ENCODE peak calls at places on chromosomes 13 and 19, in nine cellular contexts. S, H, M, K, Y, U, T, C and G are unnamed samples.

GRCh38 chr13:28574617-28575142 is 79.8 kb upstream of the FLT1 start:
- DNase-seq in S (no peak), H (peak; percentile 45), M (peak; percentile 45), K (peak; percentile 7), Y (no peak), U (no peak), T (no peak), C (no peak), G (no peak)

GRCh38 chr13:47121092-47121763 is 224.4 kb upstream of the HTR2A start:
- DNase-seq in S (no peak), H (no peak), M (no peak), K (no peak), Y (no peak), U (no peak), T (no peak), C (no peak), G (no peak)

GRCh38 chr13:78606471-78607408 is 3.4 kb upstream of the POU4F1 start:
- DNase-seq in S (no peak), H (no peak), M (no peak), K (no peak), Y (no peak), U (no peak), T (peak; percentile 12), C (no peak), G (no peak)

GRCh38 chr19:4062576-4063368 is 3.9 kb downstream of the ZBTB7A start:
- DNase-seq in S (peak; percentile 77), H (no peak), M (no peak), K (no peak), Y (no peak), U (no peak), T (no peak), C (no peak), G (no peak)

GRCh38 chr19:811007-811434 is 10.7 kb downstream of the PLPPR3 start:
- DNase-seq in S (no peak), H (no peak), M (no peak), K (no peak), Y (no peak), U (no peak), T (no peak), C (peak; percentile 25), G (no peak)

GRCh38 chr19:20078696-20079095 is 896 bp downstream of the ZNF90 start:
- DNase-seq in S (peak; percentile 78), H (peak; percentile 44), M (no peak), K (peak; percentile 16), Y (peak; percentile 18), U (peak; percentile 9), T (peak; percentile 21), C (no peak), G (peak; percentile 64)

GRCh38 chr13:89568276-89568675 is 1779.2 kb upstream of the MIR17HG start:
- DNase-seq in S (no peak), H (no peak), M (no peak), K (no peak), Y (no peak), U (no peak), T (no peak), C (no peak), G (no peak)

GRCh38 chr13:33236021-33236420 is 49.5 kb downstream of the STARD13 start:
- DNase-seq in S (no peak), H (no peak), M (no peak), K (no peak), Y (no peak), U (no peak), T (no peak), C (no peak), G (no peak)

GRCh38 chr13:53783466-53783865 is 754.9 kb downstream of the OLFM4 start:
- DNase-seq in S (peak; percentile 30), H (no peak), M (no peak), K (no peak), Y (no peak), U (peak; percentile 87), T (no peak), C (no peak), G (no peak)

GRCh38 chr13:82747948-82748347 is 1134.3 kb downstream of the SLITRK1 start:
- DNase-seq in S (no peak), H (no peak), M (peak; percentile 16), K (no peak), Y (no peak), U (no peak), T (no peak), C (no peak), G (no peak)

GRCh38 chr19:38213911-38214625 is 10.0 kb downstream of the DPF1 start:
- DNase-seq in S (no peak), H (no peak), M (no peak), K (no peak), Y (no peak), U (no peak), T (no peak), C (no peak), G (no peak)

GRCh38 chr19:45352914-45353796 is 12.6 kb downstream of the KLC3 start:
- DNase-seq in S (no peak), H (no peak), M (no peak), K (no peak), Y (no peak), U (no peak), T (no peak), C (peak; percentile 35), G (no peak)

GRCh38 chr13:99687728-99688397 is 186.6 kb downstream of the TM9SF2 start:
- DNase-seq in S (no peak), H (no peak), M (no peak), K (no peak), Y (no peak), U (peak; percentile 49), T (peak; percentile 64), C (no peak), G (no peak)

GRCh38 chr13:99823961-99824360 is 147.6 kb downstream of the ZIC5 start:
- DNase-seq in S (no peak), H (no peak), M (no peak), K (no peak), Y (no peak), U (no peak), T (no peak), C (no peak), G (no peak)

GRCh38 chr13:113272791-113273190 is 24.2 kb upstream of the LAMP1 start:
- DNase-seq in S (no peak), H (no peak), M (no peak), K (no peak), Y (no peak), U (no peak), T (no peak), C (no peak), G (peak; percentile 57)

GRCh38 chr19:39223703-39224279 is 19.7 kb upstream of the SYCN start:
- DNase-seq in S (no peak), H (no peak), M (no peak), K (no peak), Y (no peak), U (no peak), T (peak; percentile 37), C (no peak), G (no peak)

GRCh38 chr13:40283666-40284065 is 382.8 kb downstream of the FOXO1 start:
- DNase-seq in S (no peak), H (no peak), M (no peak), K (no peak), Y (no peak), U (no peak), T (no peak), C (no peak), G (no peak)

GRCh38 chr19:46015080-46015960 is 7.5 kb downstream of the PGLYRP1 start:
- DNase-seq in S (peak; percentile 88), H (peak; percentile 80), M (no peak), K (peak; percentile 32), Y (peak; percentile 45), U (peak; percentile 95), T (peak; percentile 82), C (peak; percentile 62), G (peak; percentile 80)

GRCh38 chr13:36101157-36101556 is 30.0 kb downstream of the DCLK1 start:
- DNase-seq in S (no peak), H (no peak), M (no peak), K (no peak), Y (no peak), U (peak; percentile 15), T (no peak), C (no peak), G (no peak)